ENCODE peak calls at places on chromosomes 6 and 20, in seven cellular contexts. M, T, P, G, B, Z and X are unnamed samples.

GRCh38 chr6:167647333-167647732 is 179.4 kb upstream of the AFDN start:
- ATAC-seq in P (peak; percentile 24), B (no peak), M (no peak), Z (no peak), G (no peak), T (no peak), X (no peak)

GRCh38 chr6:20020526-20020925 is 183.4 kb downstream of the ID4 start:
- ATAC-seq in B (no peak), Z (no peak), G (no peak), M (no peak), T (no peak), P (no peak), X (no peak)

GRCh38 chr20:62576815-62577214 is 65.5 kb upstream of the SLCO4A1 start:
- ATAC-seq in B (no peak), T (peak; percentile 11), Z (no peak), M (no peak), G (peak; percentile 51), P (no peak), X (peak; percentile 33)

GRCh38 chr20:325889-326644 is 715 bp downstream of the SOX12 start:
- ATAC-seq in Z (no peak), P (no peak), G (no peak), B (no peak), T (peak; percentile 0), M (no peak), X (peak; percentile 8)

GRCh38 chr20:36827541-36828279 is 48.2 kb upstream of the TLDC2 start:
- ATAC-seq in T (peak; percentile 74), Z (no peak), B (no peak), M (no peak), G (no peak), P (no peak), X (no peak)

GRCh38 chr6:87660226-87660886 is 41.7 kb downstream of the AKIRIN2 start:
- ATAC-seq in M (peak; percentile 70), P (peak; percentile 55), Z (no peak), B (no peak), G (no peak), T (peak; percentile 75), X (no peak)

GRCh38 chr6:112113371-112113770 is 26.0 kb downstream of the FAM229B start:
- ATAC-seq in T (no peak), B (no peak), M (no peak), G (no peak), P (peak; percentile 74), Z (peak; percentile 15), X (no peak)

GRCh38 chr20:62898970-62899632 is 27.2 kb downstream of the DIDO1 start:
- ATAC-seq in T (no peak), Z (no peak), G (peak; percentile 11), M (no peak), P (no peak), B (no peak), X (no peak)

GRCh38 chr6:42831237-42831636 is 48.2 kb upstream of the RPL7L1 start:
- ATAC-seq in P (no peak), Z (no peak), B (no peak), G (no peak), M (no peak), T (no peak), X (no peak)

GRCh38 chr6:109087661-109088264 is 6.9 kb downstream of the SESN1 start:
- ATAC-seq in Z (peak; percentile 35), G (no peak), P (no peak), B (no peak), M (no peak), T (peak; percentile 35), X (no peak)
- H3K4me1 ChIP-seq in Z (peaks cover 58% of the 10 kb centered on the region), G (peaks cover 29% of the 10 kb centered on the region), P (no peaks in the 10 kb centered on the region), B (peaks cover 18% of the 10 kb centered on the region), M (no peaks in the 10 kb centered on the region), T (peaks cover 51% of the 10 kb centered on the region), X (peaks cover 89% of the 10 kb centered on the region)

DNA sequence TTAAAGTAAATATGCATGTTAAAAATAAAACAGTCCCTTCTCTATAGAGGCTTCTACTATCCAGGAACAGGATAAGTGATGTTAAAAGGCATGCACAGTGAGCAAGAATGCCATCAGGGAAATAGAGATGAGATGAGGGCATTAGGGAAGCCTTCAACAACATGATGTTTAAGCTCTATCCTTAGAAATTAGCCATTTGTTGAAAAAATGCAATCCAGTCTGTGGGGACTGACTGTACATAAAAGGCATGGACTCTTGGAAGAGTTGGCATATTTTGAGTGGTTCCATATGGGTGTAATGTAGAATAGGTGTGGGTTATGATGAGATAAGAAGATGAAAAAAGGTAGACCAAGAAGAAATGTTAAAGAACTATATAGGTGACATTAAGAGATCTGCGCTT is 5.8 kb downstream of the KIAA0319 start:
- ATAC-seq in P (no peak), Z (no peak), G (no peak), B (no peak), T (no peak), M (no peak), X (no peak)
- H3K4me1 ChIP-seq in P (no peaks in the 10 kb centered on the region), Z (peaks cover under 1% of the 10 kb centered on the region), G (no peaks in the 10 kb centered on the region), B (peaks cover under 1% of the 10 kb centered on the region), T (peaks cover under 1% of the 10 kb centered on the region), M (peaks cover 11% of the 10 kb centered on the region), X (no peaks in the 10 kb centered on the region)

GRCh38 chr6:142960098-142960497 is 15.1 kb upstream of the HIVEP2 start:
- ATAC-seq in P (no peak), B (no peak), T (no peak), G (no peak), M (no peak), Z (no peak), X (no peak)

GRCh38 chr6:142968601-142969000 is 23.6 kb upstream of the HIVEP2 start:
- ATAC-seq in G (no peak), Z (no peak), B (no peak), P (no peak), T (no peak), M (no peak), X (no peak)

GRCh38 chr6:142966294-142966693 is 21.3 kb upstream of the HIVEP2 start:
- ATAC-seq in T (no peak), G (no peak), B (no peak), P (no peak), M (no peak), Z (no peak), X (no peak)

DNA sequence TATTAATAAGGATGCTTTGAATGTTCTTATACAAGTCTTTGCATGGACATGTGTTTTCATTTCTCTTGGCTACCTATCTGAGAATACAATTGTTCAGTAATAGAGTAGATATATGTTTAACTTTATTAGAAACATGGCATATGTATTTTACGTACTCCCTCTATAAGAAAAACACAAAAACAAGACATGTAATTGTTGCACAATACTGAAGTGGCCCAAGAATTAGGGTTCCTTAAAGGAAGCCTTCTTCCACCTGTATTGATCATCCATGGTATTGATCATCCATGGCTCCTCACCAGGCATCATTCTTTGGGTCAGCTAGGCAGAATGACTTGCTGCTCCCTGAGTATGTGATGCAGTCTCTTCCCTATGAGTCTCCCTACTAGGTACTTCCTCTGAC is 20.2 kb upstream of the HIVEP2 start:
- ATAC-seq in P (no peak), M (no peak), G (no peak), Z (no peak), B (no peak), T (no peak), X (no peak)
- H3K4me1 ChIP-seq in P (no peaks in the 10 kb centered on the region), M (no peaks in the 10 kb centered on the region), G (no peaks in the 10 kb centered on the region), Z (no peaks in the 10 kb centered on the region), B (no peaks in the 10 kb centered on the region), T (no peaks in the 10 kb centered on the region), X (no peaks in the 10 kb centered on the region)

DNA sequence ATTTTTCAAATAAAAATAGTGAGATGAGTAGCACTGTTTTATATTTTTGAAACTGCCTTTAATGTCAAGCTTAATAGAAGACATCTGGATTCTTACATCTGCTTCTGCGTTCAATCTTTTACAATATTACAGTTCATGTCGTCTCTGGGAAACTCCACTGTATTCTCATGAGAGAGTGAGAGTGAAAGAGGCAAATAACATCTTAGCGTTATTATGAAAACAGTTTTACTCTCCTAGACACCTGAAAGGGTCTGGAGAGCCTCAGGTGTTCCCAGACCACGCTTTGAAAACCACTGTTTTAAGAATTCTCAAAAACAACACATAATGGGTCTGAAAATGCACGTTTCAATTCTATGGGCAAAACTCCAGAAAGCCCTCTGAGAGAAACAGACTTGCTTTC is 63.4 kb downstream of the ARHGAP18 start:
- ATAC-seq in P (no peak), B (no peak), G (no peak), M (no peak), Z (peak; percentile 8), T (no peak), X (no peak)
- H3K4me1 ChIP-seq in P (no peaks in the 10 kb centered on the region), B (no peaks in the 10 kb centered on the region), G (peaks cover 39% of the 10 kb centered on the region), M (peaks cover 95% of the 10 kb centered on the region), Z (peaks cover 46% of the 10 kb centered on the region), T (peaks cover 38% of the 10 kb centered on the region), X (no peaks in the 10 kb centered on the region)

DNA sequence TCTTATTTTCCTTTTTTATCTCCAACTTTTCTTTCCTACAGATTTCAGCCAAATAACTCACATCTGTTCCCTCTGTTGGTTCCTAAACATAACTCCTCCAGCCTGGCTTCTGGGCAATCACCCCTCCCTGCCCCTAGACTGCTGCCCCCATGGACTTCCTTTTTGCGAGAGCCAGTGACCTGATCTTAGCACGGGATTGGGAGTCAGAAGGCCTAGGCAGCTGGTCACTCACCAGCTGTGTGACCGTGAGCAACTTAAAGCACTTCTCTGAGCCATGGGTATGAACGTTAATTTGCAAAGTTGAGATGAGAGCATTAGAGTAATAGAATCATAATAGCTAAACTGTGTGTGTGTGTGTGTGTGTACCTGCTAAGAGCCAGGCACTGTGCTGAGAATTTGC is 4.5 kb upstream of the MMP9 start:
- ATAC-seq in B (no peak), T (peak; percentile 54), Z (peak; percentile 80), G (peak; percentile 79), P (peak; percentile 63), M (no peak), X (no peak)
- H3K4me1 ChIP-seq in B (peaks cover 72% of the 10 kb centered on the region), T (peaks cover 7% of the 10 kb centered on the region), Z (peaks cover 81% of the 10 kb centered on the region), G (peaks cover 95% of the 10 kb centered on the region), P (no peaks in the 10 kb centered on the region), M (peaks cover 3% of the 10 kb centered on the region), X (no peaks in the 10 kb centered on the region)

GRCh38 chr6:33201935-33202334 is 1.3 kb downstream of the SLC39A7 start:
- ATAC-seq in T (no peak), P (no peak), B (no peak), G (no peak), Z (no peak), M (no peak), X (no peak)

GRCh38 chr6:33204165-33204414 is 365 bp upstream of the HSD17B8 start:
- ATAC-seq in B (no peak), M (no peak), P (no peak), T (no peak), G (no peak), Z (no peak), X (no peak)

GRCh38 chr6:33203443-33204164 is 851 bp upstream of the HSD17B8 start:
- ATAC-seq in M (no peak), Z (no peak), B (no peak), P (no peak), G (no peak), T (no peak), X (no peak)

GRCh38 chr6:33201147-33201545 is 479 bp downstream of the SLC39A7 start:
- ATAC-seq in P (no peak), M (no peak), G (no peak), B (no peak), Z (no peak), T (peak; percentile 1), X (no peak)

GRCh38 chr6:33202799-33203198 is 1.7 kb upstream of the HSD17B8 start:
- ATAC-seq in M (no peak), G (no peak), T (no peak), P (no peak), Z (no peak), B (no peak), X (no peak)
- H3K4me1 ChIP-seq in M (peaks cover 49% of the 10 kb centered on the region), G (peaks cover 80% of the 10 kb centered on the region), T (peaks cover 61% of the 10 kb centered on the region), P (peaks cover 3% of the 10 kb centered on the region), Z (peaks cover 68% of the 10 kb centered on the region), B (peaks cover 55% of the 10 kb centered on the region), X (peaks cover 34% of the 10 kb centered on the region)